ENCODE peak calls at places on chromosome 6, in four cellular contexts. G is HCT116, N is K562, I is HepG2. H is an unnamed sample. For H3K27me3, the result is how much of the 10 kb centered on the place peaks cover.

GRCh38 chr6:151014404-151015150 is 149.1 kb downstream of the MTHFD1L start:
- DNase-seq in G (peak), N (peak), I (peak), H (peak)

GRCh38 chr6:143634486-143634885 is 43.3 kb upstream of the PHACTR2 start:
- DNase-seq in G (no peak), N (no peak), I (no peak), H (no peak)

GRCh38 chr6:150233797-150234399 is 91.1 kb downstream of the PPP1R14C start:
- DNase-seq in G (no peak), N (no peak), I (no peak), H (no peak)

GRCh38 chr6:33840064-33840926 is 36.5 kb upstream of the MLN start:
- DNase-seq in G (peak), N (peak), I (peak), H (peak)

GRCh38 chr6:111663232-111663631 is 57.6 kb upstream of the TRAF3IP2 start:
- DNase-seq in G (no peak), N (no peak), I (no peak), H (no peak)

GRCh38 chr6:166575190-166575589 is 11.3 kb downstream of the RAMACL start:
- DNase-seq in G (no peak), N (no peak), I (no peak), H (no peak)

GRCh38 chr6:35558571-35558970 is 45.9 kb upstream of the TULP1 start:
- DNase-seq in G (no peak), N (no peak), I (no peak), H (no peak)

GRCh38 chr6:122717350-122717749 is 62.2 kb upstream of the FABP7 start:
- DNase-seq in G (no peak), N (no peak), I (no peak), H (no peak)

GRCh38 chr6:155023717-155024116 is 28.6 kb downstream of the TIAM2 start:
- DNase-seq in G (no peak), N (no peak), I (no peak), H (no peak)

GRCh38 chr6:10567256-10568041 is 46.3 kb downstream of the GCNT2 start:
- DNase-seq in G (no peak), N (no peak), I (peak), H (no peak)

GRCh38 chr6:56314683-56315523 is 67.5 kb upstream of the COL21A1 start:
- DNase-seq in G (peak), N (peak), I (peak), H (peak)

GRCh38 chr6:106122306-106122940 is 36.3 kb downstream of the PRDM1 start:
- DNase-seq in G (no peak), N (no peak), I (no peak), H (no peak)

GRCh38 chr6:32946893-32947292 is 6.0 kb downstream of the HLA-DMA start:
- DNase-seq in G (no peak), N (no peak), I (no peak), H (no peak)

GRCh38 chr6:82073484-82073883 is 174.1 kb downstream of the IBTK start:
- DNase-seq in G (no peak), N (no peak), I (no peak), H (no peak)

GRCh38 chr6:3377536-3378397 is 79.1 kb downstream of the SLC22A23 start:
- DNase-seq in G (no peak), N (no peak), I (peak), H (no peak)

GRCh38 chr6:138087549-138087948 is 19.7 kb downstream of the PERP start:
- DNase-seq in G (peak), N (no peak), I (peak), H (no peak)

GRCh38 chr6:10397756-10398438 is 17.0 kb downstream of the TFAP2A start:
- DNase-seq in G (no peak), N (no peak), I (no peak), H (no peak)

GRCh38 chr6:87943191-87943590 is 104.5 kb upstream of the SPACA1 start:
- DNase-seq in G (no peak), N (no peak), I (no peak), H (no peak)

GRCh38 chr6:159578629-159579028 is 114.4 kb downstream of the SOD2 start:
- DNase-seq in G (no peak), N (no peak), I (no peak), H (no peak)

GRCh38 chr6:108988291-108988690 is 106.4 kb downstream of the SESN1 start:
- DNase-seq in G (no peak), N (no peak), I (no peak), H (no peak)

GRCh38 chr6:75619230-75619899 is 17.7 kb downstream of the SENP6 start:
- DNase-seq in G (no peak), N (no peak), I (no peak), H (no peak)

GRCh38 chr6:74939309-74939708 is 266.5 kb downstream of the COL12A1 start:
- DNase-seq in G (peak), N (no peak), I (no peak), H (no peak)

GRCh38 chr6:47299965-47300364 is 9.7 kb downstream of the TNFRSF21 start:
- DNase-seq in G (no peak), N (no peak), I (no peak), H (no peak)

GRCh38 chr6:76861403-76861802 is 601.9 kb downstream of the HTR1B start:
- DNase-seq in G (peak), N (no peak), I (peak), H (no peak)

GRCh38 chr6:45880139-45880538 is 135.5 kb downstream of the CLIC5 start:
- DNase-seq in G (no peak), N (no peak), I (peak), H (no peak)

GRCh38 chr6:105357147-105357546 is 45.7 kb downstream of the PREP start:
- DNase-seq in G (no peak), N (no peak), I (no peak), H (no peak)

GRCh38 chr6:158031445-158032353 is 50.0 kb downstream of the SYNJ2 start:
- DNase-seq in G (peak), N (peak), I (no peak), H (no peak)

GRCh38 chr6:153231048-153231635 is 100.1 kb upstream of the RGS17 start:
- DNase-seq in G (peak), N (peak), I (peak), H (peak)

GRCh38 chr6:159415540-159415939 is 246.3 kb downstream of the FNDC1 start:
- DNase-seq in G (no peak), N (no peak), I (no peak), H (no peak)

GRCh38 chr6:54846857-54847721 is 518 bp downstream of the FAM83B start:
- DNase-seq in G (no peak), N (no peak), I (no peak), H (no peak)
- TF ChIP-seq TCF7L2 in G (no peak), N (no peak), I (no peak), H (no peak)

GRCh38 chr6:113856011-113856551 is 1.1 kb upstream of the MARCKS start:
- DNase-seq in G (no peak), N (no peak), I (no peak), H (no peak)

GRCh38 chr6:113855500-113856010 is 1.6 kb upstream of the MARCKS start:
- DNase-seq in G (no peak), N (no peak), I (no peak), H (no peak)

GRCh38 chr6:113854531-113855499 is 2.3 kb upstream of the MARCKS start:
- DNase-seq in G (no peak), N (peak), I (peak), H (no peak)

GRCh38 chr6:113856571-113857564 is at the start of gene MARCKS:
- DNase-seq in G (peak), N (peak), I (peak), H (no peak)

DNA sequence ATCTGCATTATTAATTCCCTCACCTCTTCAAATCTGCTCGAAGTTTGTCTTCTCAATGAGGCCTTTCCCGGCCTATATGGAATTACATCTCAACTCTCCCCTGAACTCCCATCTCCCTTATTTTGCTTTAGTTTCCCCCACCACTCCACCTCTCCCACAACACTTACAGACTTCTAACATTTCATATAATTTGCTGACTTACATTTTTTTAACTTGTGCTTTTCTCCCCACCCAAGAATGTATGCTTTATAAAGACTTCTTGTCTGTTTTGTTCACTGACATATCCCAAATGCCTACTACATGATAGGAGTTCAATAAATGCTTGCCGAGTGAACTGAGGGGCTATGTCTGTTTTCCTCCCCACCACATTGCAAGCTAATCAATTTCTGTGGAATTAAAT is 3.9 kb upstream of the MARCKS start:
- DNase-seq in G (no peak), N (no peak), I (no peak), H (no peak)
- H3K27me3 ChIP-seq in G (under half), N (under half), I (under half), H (under half)

DNA sequence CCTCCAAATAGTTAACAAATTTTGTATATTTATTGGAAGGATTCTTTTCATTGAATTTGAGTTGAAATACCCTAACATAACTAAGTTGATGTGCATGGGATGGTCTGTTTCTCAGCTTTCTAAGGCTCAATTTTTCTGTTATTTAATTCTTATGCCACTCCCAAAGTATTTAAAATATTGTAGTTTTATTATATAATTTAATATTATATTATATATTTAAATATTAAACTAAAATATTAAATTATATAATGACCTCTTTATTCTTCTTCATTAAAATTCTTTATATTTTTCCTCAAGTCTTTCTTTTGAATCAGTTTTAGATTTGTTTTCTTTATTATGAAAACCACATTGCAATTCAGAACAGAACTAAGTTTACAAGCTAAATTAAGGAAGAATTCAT is 194.7 kb downstream of the TFAP2B start:
- DNase-seq in G (no peak), N (no peak), I (no peak), H (no peak)
- TF ChIP-seq TCF7L2 in G (no peak), N (no peak), I (no peak), H (no peak)

GRCh38 chr6:160960067-160960466 is 31.5 kb upstream of the MAP3K4 start:
- DNase-seq in G (no peak), N (no peak), I (no peak), H (no peak)
- H3K27me3 ChIP-seq in G (under half), N (under half), I (under half), H (under half)

GRCh38 chr6:99519446-99519845 is 4.2 kb upstream of the USP45 start:
- DNase-seq in G (no peak), N (no peak), I (no peak), H (no peak)

GRCh38 chr6:99512033-99512432 is 3.2 kb downstream of the USP45 start:
- DNase-seq in G (no peak), N (no peak), I (no peak), H (no peak)

GRCh38 chr6:99514089-99514488 is 1.1 kb downstream of the USP45 start:
- DNase-seq in G (no peak), N (peak), I (no peak), H (no peak)
- TF ChIP-seq TCF7L2 in G (no peak), N (no peak), I (no peak), H (no peak)

DNA sequence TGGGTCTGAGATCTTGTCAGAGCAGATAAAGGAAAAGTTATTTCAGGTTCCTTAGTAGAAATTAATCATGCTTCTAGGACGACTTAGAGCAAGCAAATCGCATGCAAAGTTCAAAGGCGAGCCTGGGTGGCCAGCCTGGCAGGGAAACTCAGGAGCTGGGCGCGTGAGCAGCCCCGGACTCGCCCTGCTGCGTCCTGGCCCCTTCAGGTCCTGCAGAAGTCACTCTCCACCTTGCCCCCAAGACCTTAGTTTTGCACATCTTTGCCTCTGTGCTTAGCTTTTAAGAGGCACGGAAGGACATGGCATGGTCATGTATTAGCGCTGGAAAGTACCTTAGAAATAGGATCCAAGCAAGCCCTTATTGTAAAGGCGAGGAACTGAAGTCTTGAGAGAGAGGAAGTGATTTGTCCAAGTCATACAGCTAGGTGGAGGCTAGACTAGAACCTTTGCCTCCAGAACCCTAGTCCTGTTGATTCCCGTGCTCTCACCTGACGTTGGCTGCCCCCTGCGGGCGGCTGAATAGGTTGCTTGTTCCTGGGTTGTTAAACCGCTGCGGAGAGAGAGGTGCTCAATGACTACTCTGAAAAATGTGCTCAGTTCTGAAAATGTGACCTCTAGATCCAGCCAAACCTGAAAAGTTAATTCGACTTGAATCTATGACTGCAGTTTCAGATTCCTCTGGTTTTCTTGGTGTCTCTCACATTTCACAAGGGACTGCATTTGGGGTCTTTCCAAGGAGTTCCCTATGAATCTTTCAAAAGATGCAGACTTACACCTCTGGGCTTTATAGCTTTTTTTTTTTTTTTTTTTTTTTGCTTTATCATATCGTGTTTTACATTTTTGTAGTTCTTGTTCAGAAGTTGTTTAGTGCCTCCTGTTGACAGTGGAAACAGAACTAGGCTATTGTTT is 2.7 kb downstream of the MYB start:
- DNase-seq in G (peak), N (peak), I (peak), H (peak)
- H3K27me3 ChIP-seq in G (under half), N (under half), I (under half), H (under half)